ENCODE peak calls at places on chromosomes 13 and 19, in eight cellular contexts. One of them, this sample, is unnamed.

GRCh38 chr13:18936104-18936503 is 245.5 kb downstream of the TUBA3C start:
- DNase-seq in nephron progenitor cell: no peak
- DNase-seq in activated CD4-positive, alpha-beta T cell treated with anti-CD3 and anti-CD28 coated beads for 1 hour: no peak
- DNase-seq in T-helper 2 cell: no peak
- DNase-seq in AG09319: no peak
- DNase-seq in left ventricle myocardium inferior: no peak
- DNase-seq in sciatic nerve: no peak
- DNase-seq in activated T-cell treated with anti-CD3 and anti-CD28 coated beads for 4 hours: no peak
- DNase-seq in this sample: no peak

GRCh38 chr13:45728759-45729158 is 26.6 kb downstream of the CBY2 start:
- DNase-seq in sciatic nerve: no peak
- DNase-seq in AG09319: no peak
- DNase-seq in left ventricle myocardium inferior: no peak
- DNase-seq in activated T-cell treated with anti-CD3 and anti-CD28 coated beads for 4 hours: no peak
- DNase-seq in T-helper 2 cell: no peak
- DNase-seq in nephron progenitor cell: peak
- DNase-seq in activated CD4-positive, alpha-beta T cell treated with anti-CD3 and anti-CD28 coated beads for 1 hour: no peak
- DNase-seq in this sample: no peak

GRCh38 chr13:111486801-111487200 is 166.4 kb downstream of the TEX29 start:
- DNase-seq in left ventricle myocardium inferior: no peak
- DNase-seq in T-helper 2 cell: no peak
- DNase-seq in nephron progenitor cell: no peak
- DNase-seq in activated CD4-positive, alpha-beta T cell treated with anti-CD3 and anti-CD28 coated beads for 1 hour: no peak
- DNase-seq in sciatic nerve: peak
- DNase-seq in activated T-cell treated with anti-CD3 and anti-CD28 coated beads for 4 hours: no peak
- DNase-seq in AG09319: no peak
- DNase-seq in this sample: no peak

GRCh38 chr19:8334458-8335342 is 8.4 kb downstream of the KANK3 start:
- DNase-seq in activated CD4-positive, alpha-beta T cell treated with anti-CD3 and anti-CD28 coated beads for 1 hour: no peak
- DNase-seq in T-helper 2 cell: no peak
- DNase-seq in sciatic nerve: no peak
- DNase-seq in activated T-cell treated with anti-CD3 and anti-CD28 coated beads for 4 hours: no peak
- DNase-seq in AG09319: no peak
- DNase-seq in nephron progenitor cell: peak
- DNase-seq in left ventricle myocardium inferior: peak
- DNase-seq in this sample: no peak

GRCh38 chr19:4081441-4082129 is 14.9 kb upstream of the ZBTB7A start:
- DNase-seq in sciatic nerve: no peak
- DNase-seq in nephron progenitor cell: no peak
- DNase-seq in activated T-cell treated with anti-CD3 and anti-CD28 coated beads for 4 hours: no peak
- DNase-seq in T-helper 2 cell: no peak
- DNase-seq in AG09319: no peak
- DNase-seq in activated CD4-positive, alpha-beta T cell treated with anti-CD3 and anti-CD28 coated beads for 1 hour: no peak
- DNase-seq in left ventricle myocardium inferior: no peak
- DNase-seq in this sample: no peak

GRCh38 chr13:74214321-74214720 is 80.1 kb upstream of the KLF12 start:
- DNase-seq in sciatic nerve: no peak
- DNase-seq in T-helper 2 cell: no peak
- DNase-seq in left ventricle myocardium inferior: no peak
- DNase-seq in activated CD4-positive, alpha-beta T cell treated with anti-CD3 and anti-CD28 coated beads for 1 hour: no peak
- DNase-seq in AG09319: no peak
- DNase-seq in nephron progenitor cell: no peak
- DNase-seq in activated T-cell treated with anti-CD3 and anti-CD28 coated beads for 4 hours: no peak
- DNase-seq in this sample: no peak

GRCh38 chr19:16886305-16886880 is 2.4 kb upstream of the F2RL3 start:
- DNase-seq in activated T-cell treated with anti-CD3 and anti-CD28 coated beads for 4 hours: no peak
- DNase-seq in T-helper 2 cell: no peak
- DNase-seq in AG09319: no peak
- DNase-seq in activated CD4-positive, alpha-beta T cell treated with anti-CD3 and anti-CD28 coated beads for 1 hour: no peak
- DNase-seq in sciatic nerve: no peak
- DNase-seq in left ventricle myocardium inferior: peak
- DNase-seq in nephron progenitor cell: no peak
- DNase-seq in this sample: no peak

GRCh38 chr19:15210323-15210774 is 9.6 kb upstream of the NOTCH3 start:
- DNase-seq in nephron progenitor cell: no peak
- DNase-seq in left ventricle myocardium inferior: peak
- DNase-seq in T-helper 2 cell: no peak
- DNase-seq in sciatic nerve: no peak
- DNase-seq in activated T-cell treated with anti-CD3 and anti-CD28 coated beads for 4 hours: no peak
- DNase-seq in AG09319: no peak
- DNase-seq in activated CD4-positive, alpha-beta T cell treated with anti-CD3 and anti-CD28 coated beads for 1 hour: no peak
- DNase-seq in this sample: no peak

GRCh38 chr19:3964256-3965194 is 6.4 kb downstream of the DAPK3 start:
- DNase-seq in sciatic nerve: no peak
- DNase-seq in AG09319: no peak
- DNase-seq in nephron progenitor cell: no peak
- DNase-seq in activated CD4-positive, alpha-beta T cell treated with anti-CD3 and anti-CD28 coated beads for 1 hour: no peak
- DNase-seq in T-helper 2 cell: no peak
- DNase-seq in left ventricle myocardium inferior: no peak
- DNase-seq in activated T-cell treated with anti-CD3 and anti-CD28 coated beads for 4 hours: no peak
- DNase-seq in this sample: no peak

GRCh38 chr19:32662186-32662585 is 12.8 kb downstream of the ANKRD27 start:
- DNase-seq in nephron progenitor cell: no peak
- DNase-seq in left ventricle myocardium inferior: no peak
- DNase-seq in activated T-cell treated with anti-CD3 and anti-CD28 coated beads for 4 hours: no peak
- DNase-seq in activated CD4-positive, alpha-beta T cell treated with anti-CD3 and anti-CD28 coated beads for 1 hour: no peak
- DNase-seq in T-helper 2 cell: no peak
- DNase-seq in sciatic nerve: no peak
- DNase-seq in AG09319: no peak
- DNase-seq in this sample: no peak

GRCh38 chr13:71880753-71881541 is 13.9 kb upstream of the DACH1 start:
- DNase-seq in activated T-cell treated with anti-CD3 and anti-CD28 coated beads for 4 hours: no peak
- DNase-seq in nephron progenitor cell: no peak
- DNase-seq in left ventricle myocardium inferior: no peak
- DNase-seq in sciatic nerve: no peak
- DNase-seq in AG09319: no peak
- DNase-seq in T-helper 2 cell: no peak
- DNase-seq in activated CD4-positive, alpha-beta T cell treated with anti-CD3 and anti-CD28 coated beads for 1 hour: no peak
- DNase-seq in this sample: no peak

GRCh38 chr19:55801416-55801815 is 30.4 kb downstream of the NLRP11 start:
- DNase-seq in activated CD4-positive, alpha-beta T cell treated with anti-CD3 and anti-CD28 coated beads for 1 hour: no peak
- DNase-seq in activated T-cell treated with anti-CD3 and anti-CD28 coated beads for 4 hours: no peak
- DNase-seq in nephron progenitor cell: no peak
- DNase-seq in sciatic nerve: no peak
- DNase-seq in T-helper 2 cell: no peak
- DNase-seq in AG09319: no peak
- DNase-seq in left ventricle myocardium inferior: no peak
- DNase-seq in this sample: no peak

GRCh38 chr19:50427997-50428425 is 4.7 kb upstream of the MYBPC2 start:
- DNase-seq in AG09319: peak
- DNase-seq in activated T-cell treated with anti-CD3 and anti-CD28 coated beads for 4 hours: no peak
- DNase-seq in left ventricle myocardium inferior: peak
- DNase-seq in T-helper 2 cell: peak
- DNase-seq in activated CD4-positive, alpha-beta T cell treated with anti-CD3 and anti-CD28 coated beads for 1 hour: no peak
- DNase-seq in nephron progenitor cell: peak
- DNase-seq in sciatic nerve: peak
- DNase-seq in this sample: no peak

GRCh38 chr19:38478273-38478971 is 44.9 kb downstream of the RYR1 start:
- DNase-seq in AG09319: no peak
- DNase-seq in activated T-cell treated with anti-CD3 and anti-CD28 coated beads for 4 hours: no peak
- DNase-seq in sciatic nerve: no peak
- DNase-seq in left ventricle myocardium inferior: no peak
- DNase-seq in activated CD4-positive, alpha-beta T cell treated with anti-CD3 and anti-CD28 coated beads for 1 hour: no peak
- DNase-seq in nephron progenitor cell: no peak
- DNase-seq in T-helper 2 cell: no peak
- DNase-seq in this sample: no peak

GRCh38 chr13:50691682-50692263 is 151.7 kb downstream of the DLEU7 start:
- DNase-seq in AG09319: no peak
- DNase-seq in sciatic nerve: no peak
- DNase-seq in activated CD4-positive, alpha-beta T cell treated with anti-CD3 and anti-CD28 coated beads for 1 hour: no peak
- DNase-seq in nephron progenitor cell: no peak
- DNase-seq in T-helper 2 cell: no peak
- DNase-seq in left ventricle myocardium inferior: no peak
- DNase-seq in activated T-cell treated with anti-CD3 and anti-CD28 coated beads for 4 hours: no peak
- DNase-seq in this sample: no peak

GRCh38 chr13:99993660-99994455 is 12.3 kb downstream of the ZIC2 start:
- DNase-seq in left ventricle myocardium inferior: no peak
- DNase-seq in activated CD4-positive, alpha-beta T cell treated with anti-CD3 and anti-CD28 coated beads for 1 hour: no peak
- DNase-seq in activated T-cell treated with anti-CD3 and anti-CD28 coated beads for 4 hours: no peak
- DNase-seq in nephron progenitor cell: peak
- DNase-seq in T-helper 2 cell: no peak
- DNase-seq in sciatic nerve: no peak
- DNase-seq in AG09319: no peak
- DNase-seq in this sample: no peak

GRCh38 chr19:11166281-11167142 is 10.9 kb upstream of the SPC24 start:
- DNase-seq in activated T-cell treated with anti-CD3 and anti-CD28 coated beads for 4 hours: no peak
- DNase-seq in left ventricle myocardium inferior: peak
- DNase-seq in sciatic nerve: no peak
- DNase-seq in T-helper 2 cell: no peak
- DNase-seq in nephron progenitor cell: no peak
- DNase-seq in activated CD4-positive, alpha-beta T cell treated with anti-CD3 and anti-CD28 coated beads for 1 hour: no peak
- DNase-seq in AG09319: peak
- DNase-seq in this sample: no peak

GRCh38 chr19:3821857-3822364 is 35.7 kb upstream of the MATK start:
- DNase-seq in activated T-cell treated with anti-CD3 and anti-CD28 coated beads for 4 hours: peak
- DNase-seq in left ventricle myocardium inferior: peak
- DNase-seq in AG09319: no peak
- DNase-seq in T-helper 2 cell: peak
- DNase-seq in activated CD4-positive, alpha-beta T cell treated with anti-CD3 and anti-CD28 coated beads for 1 hour: peak
- DNase-seq in sciatic nerve: peak
- DNase-seq in nephron progenitor cell: peak
- DNase-seq in this sample: peak

GRCh38 chr13:108407495-108407894 is 138.0 kb downstream of the TNFSF13B start:
- DNase-seq in AG09319: no peak
- DNase-seq in activated T-cell treated with anti-CD3 and anti-CD28 coated beads for 4 hours: no peak
- DNase-seq in left ventricle myocardium inferior: no peak
- DNase-seq in T-helper 2 cell: no peak
- DNase-seq in activated CD4-positive, alpha-beta T cell treated with anti-CD3 and anti-CD28 coated beads for 1 hour: no peak
- DNase-seq in sciatic nerve: no peak
- DNase-seq in nephron progenitor cell: no peak
- DNase-seq in this sample: no peak

GRCh38 chr19:2148482-2149135 is 2.8 kb downstream of the AP3D1 start:
- DNase-seq in nephron progenitor cell: no peak
- DNase-seq in activated T-cell treated with anti-CD3 and anti-CD28 coated beads for 4 hours: no peak
- DNase-seq in sciatic nerve: no peak
- DNase-seq in left ventricle myocardium inferior: no peak
- DNase-seq in T-helper 2 cell: no peak
- DNase-seq in activated CD4-positive, alpha-beta T cell treated with anti-CD3 and anti-CD28 coated beads for 1 hour: no peak
- DNase-seq in AG09319: no peak
- DNase-seq in this sample: no peak

GRCh38 chr13:99686157-99686572 is 184.9 kb downstream of the TM9SF2 start:
- DNase-seq in activated T-cell treated with anti-CD3 and anti-CD28 coated beads for 4 hours: no peak
- DNase-seq in AG09319: no peak
- DNase-seq in sciatic nerve: no peak
- DNase-seq in nephron progenitor cell: no peak
- DNase-seq in activated CD4-positive, alpha-beta T cell treated with anti-CD3 and anti-CD28 coated beads for 1 hour: no peak
- DNase-seq in left ventricle myocardium inferior: peak
- DNase-seq in T-helper 2 cell: no peak
- DNase-seq in this sample: no peak

GRCh38 chr13:68027311-68027710 is 797.2 kb upstream of the PCDH9 start:
- DNase-seq in T-helper 2 cell: no peak
- DNase-seq in left ventricle myocardium inferior: no peak
- DNase-seq in activated CD4-positive, alpha-beta T cell treated with anti-CD3 and anti-CD28 coated beads for 1 hour: no peak
- DNase-seq in sciatic nerve: no peak
- DNase-seq in activated T-cell treated with anti-CD3 and anti-CD28 coated beads for 4 hours: no peak
- DNase-seq in AG09319: no peak
- DNase-seq in nephron progenitor cell: no peak
- DNase-seq in this sample: no peak

GRCh38 chr13:113548171-113548641 is 36.3 kb upstream of the TFDP1 start:
- DNase-seq in AG09319: no peak
- DNase-seq in left ventricle myocardium inferior: no peak
- DNase-seq in activated CD4-positive, alpha-beta T cell treated with anti-CD3 and anti-CD28 coated beads for 1 hour: no peak
- DNase-seq in sciatic nerve: no peak
- DNase-seq in nephron progenitor cell: peak
- DNase-seq in T-helper 2 cell: no peak
- DNase-seq in activated T-cell treated with anti-CD3 and anti-CD28 coated beads for 4 hours: no peak
- DNase-seq in this sample: no peak

GRCh38 chr13:44868397-44868796 is 120.9 kb downstream of the NUFIP1 start:
- DNase-seq in left ventricle myocardium inferior: no peak
- DNase-seq in T-helper 2 cell: no peak
- DNase-seq in nephron progenitor cell: no peak
- DNase-seq in activated T-cell treated with anti-CD3 and anti-CD28 coated beads for 4 hours: no peak
- DNase-seq in activated CD4-positive, alpha-beta T cell treated with anti-CD3 and anti-CD28 coated beads for 1 hour: no peak
- DNase-seq in AG09319: no peak
- DNase-seq in sciatic nerve: no peak
- DNase-seq in this sample: no peak

GRCh38 chr19:48341006-48341405 is 15.7 kb downstream of the EMP3 start:
- DNase-seq in nephron progenitor cell: no peak
- DNase-seq in activated T-cell treated with anti-CD3 and anti-CD28 coated beads for 4 hours: no peak
- DNase-seq in left ventricle myocardium inferior: no peak
- DNase-seq in activated CD4-positive, alpha-beta T cell treated with anti-CD3 and anti-CD28 coated beads for 1 hour: no peak
- DNase-seq in T-helper 2 cell: no peak
- DNase-seq in sciatic nerve: no peak
- DNase-seq in AG09319: no peak
- DNase-seq in this sample: no peak

GRCh38 chr13:40340368-40341085 is 325.9 kb downstream of the FOXO1 start:
- DNase-seq in AG09319: no peak
- DNase-seq in nephron progenitor cell: no peak
- DNase-seq in sciatic nerve: no peak
- DNase-seq in T-helper 2 cell: no peak
- DNase-seq in left ventricle myocardium inferior: no peak
- DNase-seq in activated CD4-positive, alpha-beta T cell treated with anti-CD3 and anti-CD28 coated beads for 1 hour: no peak
- DNase-seq in activated T-cell treated with anti-CD3 and anti-CD28 coated beads for 4 hours: no peak
- DNase-seq in this sample: no peak

GRCh38 chr19:1136201-1136600 is 32.4 kb downstream of the GPX4 start:
- DNase-seq in sciatic nerve: no peak
- DNase-seq in activated T-cell treated with anti-CD3 and anti-CD28 coated beads for 4 hours: no peak
- DNase-seq in nephron progenitor cell: no peak
- DNase-seq in activated CD4-positive, alpha-beta T cell treated with anti-CD3 and anti-CD28 coated beads for 1 hour: no peak
- DNase-seq in left ventricle myocardium inferior: no peak
- DNase-seq in AG09319: no peak
- DNase-seq in T-helper 2 cell: no peak
- DNase-seq in this sample: no peak

GRCh38 chr13:85508683-85509329 is 290.4 kb downstream of the SLITRK6 start:
- DNase-seq in nephron progenitor cell: no peak
- DNase-seq in left ventricle myocardium inferior: no peak
- DNase-seq in sciatic nerve: no peak
- DNase-seq in activated CD4-positive, alpha-beta T cell treated with anti-CD3 and anti-CD28 coated beads for 1 hour: no peak
- DNase-seq in AG09319: no peak
- DNase-seq in activated T-cell treated with anti-CD3 and anti-CD28 coated beads for 4 hours: no peak
- DNase-seq in T-helper 2 cell: no peak
- DNase-seq in this sample: no peak

GRCh38 chr13:44068737-44069136 is 189.0 kb downstream of the LACC1 start:
- DNase-seq in activated CD4-positive, alpha-beta T cell treated with anti-CD3 and anti-CD28 coated beads for 1 hour: no peak
- DNase-seq in left ventricle myocardium inferior: no peak
- DNase-seq in nephron progenitor cell: no peak
- DNase-seq in activated T-cell treated with anti-CD3 and anti-CD28 coated beads for 4 hours: no peak
- DNase-seq in sciatic nerve: no peak
- DNase-seq in T-helper 2 cell: no peak
- DNase-seq in AG09319: peak
- DNase-seq in this sample: no peak

GRCh38 chr13:93753639-93754038 is 527.0 kb downstream of the GPC6 start:
- DNase-seq in sciatic nerve: no peak
- DNase-seq in activated CD4-positive, alpha-beta T cell treated with anti-CD3 and anti-CD28 coated beads for 1 hour: no peak
- DNase-seq in nephron progenitor cell: no peak
- DNase-seq in T-helper 2 cell: no peak
- DNase-seq in left ventricle myocardium inferior: no peak
- DNase-seq in activated T-cell treated with anti-CD3 and anti-CD28 coated beads for 4 hours: no peak
- DNase-seq in AG09319: no peak
- DNase-seq in this sample: no peak

GRCh38 chr13:102846261-102847015 is 606 bp downstream of the ERCC5 start:
- DNase-seq in nephron progenitor cell: peak
- DNase-seq in activated CD4-positive, alpha-beta T cell treated with anti-CD3 and anti-CD28 coated beads for 1 hour: no peak
- DNase-seq in sciatic nerve: no peak
- DNase-seq in left ventricle myocardium inferior: peak
- DNase-seq in activated T-cell treated with anti-CD3 and anti-CD28 coated beads for 4 hours: peak
- DNase-seq in T-helper 2 cell: peak
- DNase-seq in AG09319: no peak
- DNase-seq in this sample: peak

GRCh38 chr19:5935473-5936307 is 21.6 kb downstream of the CAPS start:
- DNase-seq in activated CD4-positive, alpha-beta T cell treated with anti-CD3 and anti-CD28 coated beads for 1 hour: no peak
- DNase-seq in activated T-cell treated with anti-CD3 and anti-CD28 coated beads for 4 hours: no peak
- DNase-seq in T-helper 2 cell: no peak
- DNase-seq in nephron progenitor cell: no peak
- DNase-seq in AG09319: no peak
- DNase-seq in sciatic nerve: no peak
- DNase-seq in left ventricle myocardium inferior: no peak
- DNase-seq in this sample: no peak

GRCh38 chr19:39327990-39328705 is 7.5 kb upstream of the LRFN1 start:
- DNase-seq in left ventricle myocardium inferior: peak
- DNase-seq in activated CD4-positive, alpha-beta T cell treated with anti-CD3 and anti-CD28 coated beads for 1 hour: peak
- DNase-seq in nephron progenitor cell: peak
- DNase-seq in AG09319: no peak
- DNase-seq in activated T-cell treated with anti-CD3 and anti-CD28 coated beads for 4 hours: peak
- DNase-seq in sciatic nerve: peak
- DNase-seq in T-helper 2 cell: peak
- DNase-seq in this sample: peak

GRCh38 chr13:71789952-71790351 is 77.1 kb downstream of the DACH1 start:
- DNase-seq in activated T-cell treated with anti-CD3 and anti-CD28 coated beads for 4 hours: no peak
- DNase-seq in T-helper 2 cell: no peak
- DNase-seq in activated CD4-positive, alpha-beta T cell treated with anti-CD3 and anti-CD28 coated beads for 1 hour: no peak
- DNase-seq in AG09319: no peak
- DNase-seq in sciatic nerve: no peak
- DNase-seq in nephron progenitor cell: no peak
- DNase-seq in left ventricle myocardium inferior: no peak
- DNase-seq in this sample: no peak